ENCODE peak calls at places on chromosomes 12 and 14, in six cellular contexts. One of them, this sample, is unnamed.
A peak's percentile ranks its signal among the peaks of the same experiment; 100 is the strongest.

GRCh38 chr14:68458840-68459469 is 333.9 kb downstream of the ZFP36L1 start:
- DNase-seq in H9: peak; percentile 48
- DNase-seq in fibroblast of lung: peak; percentile 79
- DNase-seq in PC-9: peak; percentile 97
- DNase-seq in endothelial cell of umbilical vein: peak; percentile 98
- DNase-seq in AG04450: no peak
- DNase-seq in this sample: peak; percentile 78

GRCh38 chr14:61616524-61617185 is 78.7 kb upstream of the HIF1A start:
- DNase-seq in H9: no peak
- DNase-seq in fibroblast of lung: peak; percentile 55
- DNase-seq in PC-9: peak; percentile 83
- DNase-seq in endothelial cell of umbilical vein: no peak
- DNase-seq in AG04450: peak; percentile 59
- DNase-seq in this sample: no peak

GRCh38 chr12:78470354-78471195 is 394.0 kb upstream of the SYT1 start:
- DNase-seq in H9: peak; percentile 49
- DNase-seq in fibroblast of lung: peak; percentile 69
- DNase-seq in PC-9: no peak
- DNase-seq in endothelial cell of umbilical vein: peak; percentile 57
- DNase-seq in AG04450: no peak
- DNase-seq in this sample: peak; percentile 15

GRCh38 chr14:66842911-66843572 is 335.1 kb downstream of the GPHN start:
- DNase-seq in H9: no peak
- DNase-seq in fibroblast of lung: no peak
- DNase-seq in PC-9: no peak
- DNase-seq in endothelial cell of umbilical vein: no peak
- DNase-seq in AG04450: no peak
- DNase-seq in this sample: no peak

GRCh38 chr12:129984097-129984496 is 80.3 kb upstream of the TMEM132D start:
- DNase-seq in H9: peak; percentile 54
- DNase-seq in fibroblast of lung: no peak
- DNase-seq in PC-9: no peak
- DNase-seq in endothelial cell of umbilical vein: no peak
- DNase-seq in AG04450: no peak
- DNase-seq in this sample: no peak

GRCh38 chr12:65825573-65826512 is 1.6 kb downstream of the HMGA2 start:
- DNase-seq in H9: peak; percentile 58
- DNase-seq in fibroblast of lung: peak; percentile 57
- DNase-seq in PC-9: no peak
- DNase-seq in endothelial cell of umbilical vein: peak; percentile 67
- DNase-seq in AG04450: no peak
- DNase-seq in this sample: no peak

GRCh38 chr12:91355150-91356006 is 172.8 kb upstream of the DCN start:
- DNase-seq in H9: peak; percentile 69
- DNase-seq in fibroblast of lung: peak; percentile 85
- DNase-seq in PC-9: peak; percentile 44
- DNase-seq in endothelial cell of umbilical vein: peak; percentile 75
- DNase-seq in AG04450: peak; percentile 63
- DNase-seq in this sample: peak; percentile 67

GRCh38 chr12:52949413-52950331 is 754 bp downstream of the KRT18 start:
- DNase-seq in H9: peak; percentile 85
- DNase-seq in fibroblast of lung: peak; percentile 84
- DNase-seq in PC-9: peak; percentile 78
- DNase-seq in endothelial cell of umbilical vein: peak; percentile 96
- DNase-seq in AG04450: peak; percentile 73
- DNase-seq in this sample: peak; percentile 95

GRCh38 chr14:24079521-24080141 is 8.3 kb downstream of the CPNE6 start:
- DNase-seq in H9: peak; percentile 95
- DNase-seq in fibroblast of lung: no peak
- DNase-seq in PC-9: no peak
- DNase-seq in endothelial cell of umbilical vein: no peak
- DNase-seq in AG04450: no peak
- DNase-seq in this sample: no peak

GRCh38 chr14:71590131-71590530 is 342.1 kb upstream of the RGS6 start:
- DNase-seq in H9: no peak
- DNase-seq in fibroblast of lung: no peak
- DNase-seq in PC-9: no peak
- DNase-seq in endothelial cell of umbilical vein: no peak
- DNase-seq in AG04450: no peak
- DNase-seq in this sample: no peak

GRCh38 chr12:31021809-31022492 is 51.7 kb upstream of the DDX11 start:
- DNase-seq in H9: no peak
- DNase-seq in fibroblast of lung: peak; percentile 18
- DNase-seq in PC-9: no peak
- DNase-seq in endothelial cell of umbilical vein: peak; percentile 52
- DNase-seq in AG04450: no peak
- DNase-seq in this sample: no peak

GRCh38 chr14:22489247-22489551 is 99.8 kb downstream of the DAD1 start:
- DNase-seq in H9: no peak
- DNase-seq in fibroblast of lung: no peak
- DNase-seq in PC-9: no peak
- DNase-seq in endothelial cell of umbilical vein: no peak
- DNase-seq in AG04450: no peak
- DNase-seq in this sample: no peak

GRCh38 chr12:49552425-49552824 is 13.6 kb downstream of the KCNH3 start:
- DNase-seq in H9: no peak
- DNase-seq in fibroblast of lung: no peak
- DNase-seq in PC-9: no peak
- DNase-seq in endothelial cell of umbilical vein: no peak
- DNase-seq in AG04450: no peak
- DNase-seq in this sample: no peak

GRCh38 chr12:31386364-31386777 is 60.4 kb upstream of the SINHCAF start:
- DNase-seq in H9: peak; percentile 91
- DNase-seq in fibroblast of lung: no peak
- DNase-seq in PC-9: no peak
- DNase-seq in endothelial cell of umbilical vein: no peak
- DNase-seq in AG04450: no peak
- DNase-seq in this sample: no peak

GRCh38 chr12:12238605-12239004 is 28.2 kb downstream of the LRP6 start:
- DNase-seq in H9: no peak
- DNase-seq in fibroblast of lung: no peak
- DNase-seq in PC-9: no peak
- DNase-seq in endothelial cell of umbilical vein: no peak
- DNase-seq in AG04450: no peak
- DNase-seq in this sample: no peak
- TF ChIP-seq CTCF in H9: no peak
- TF ChIP-seq CTCF in fibroblast of lung: no peak
- TF ChIP-seq CTCF in PC-9: no peak
- TF ChIP-seq CTCF in endothelial cell of umbilical vein: no peak
- TF ChIP-seq CTCF in AG04450: no peak
- TF ChIP-seq CTCF in this sample: no peak

GRCh38 chr14:91405724-91406435 is 11.7 kb downstream of the CCDC88C start:
- DNase-seq in H9: no peak
- DNase-seq in fibroblast of lung: no peak
- DNase-seq in PC-9: no peak
- DNase-seq in endothelial cell of umbilical vein: peak; percentile 33
- DNase-seq in AG04450: no peak
- DNase-seq in this sample: no peak

GRCh38 chr14:91406982-91407381 is 10.6 kb downstream of the CCDC88C start:
- DNase-seq in H9: no peak
- DNase-seq in fibroblast of lung: no peak
- DNase-seq in PC-9: no peak
- DNase-seq in endothelial cell of umbilical vein: no peak
- DNase-seq in AG04450: no peak
- DNase-seq in this sample: no peak

GRCh38 chr14:91403069-91403600 is 14.5 kb downstream of the CCDC88C start:
- DNase-seq in H9: peak; percentile 23
- DNase-seq in fibroblast of lung: no peak
- DNase-seq in PC-9: no peak
- DNase-seq in endothelial cell of umbilical vein: no peak
- DNase-seq in AG04450: no peak
- DNase-seq in this sample: no peak

GRCh38 chr14:91405241-91405721 is 12.3 kb downstream of the CCDC88C start:
- DNase-seq in H9: no peak
- DNase-seq in fibroblast of lung: no peak
- DNase-seq in PC-9: no peak
- DNase-seq in endothelial cell of umbilical vein: no peak
- DNase-seq in AG04450: no peak
- DNase-seq in this sample: no peak

DNA sequence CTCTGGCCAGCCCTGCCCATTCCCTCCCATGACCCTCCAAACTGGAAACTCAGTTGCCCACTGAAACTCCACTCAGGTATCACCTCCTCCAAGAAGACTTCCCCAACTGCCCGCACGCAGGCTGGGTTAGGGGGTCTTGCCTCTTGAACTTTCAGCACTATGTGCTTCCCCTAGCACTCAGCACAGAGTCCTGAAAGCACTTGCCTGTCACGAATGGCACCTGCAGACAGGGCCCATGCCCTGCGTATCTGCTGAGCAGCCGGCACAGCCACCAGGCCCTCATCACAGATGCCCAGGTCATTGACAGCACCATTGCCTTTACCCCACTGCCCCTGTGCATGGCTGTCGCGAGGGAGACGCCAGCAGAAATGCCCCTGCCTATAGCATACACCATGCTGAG is 11.2 kb downstream of the CCDC88C start:
- DNase-seq in H9: no peak
- DNase-seq in fibroblast of lung: no peak
- DNase-seq in PC-9: no peak
- DNase-seq in endothelial cell of umbilical vein: no peak
- DNase-seq in AG04450: no peak
- DNase-seq in this sample: no peak
- H3K27ac ChIP-seq in H9: no peak overlapping the region
- H3K27ac ChIP-seq in fibroblast of lung: no peak overlapping the region
- H3K27ac ChIP-seq in PC-9: no peak overlapping the region
- H3K27ac ChIP-seq in endothelial cell of umbilical vein: no peak overlapping the region
- H3K27ac ChIP-seq in AG04450: no peak overlapping the region
- H3K27ac ChIP-seq in this sample: peak overlapping the region; percentile 26

GRCh38 chr14:94355191-94355794 is 32.2 kb upstream of the SERPINA6 start:
- DNase-seq in H9: peak; percentile 71
- DNase-seq in fibroblast of lung: peak; percentile 62
- DNase-seq in PC-9: no peak
- DNase-seq in endothelial cell of umbilical vein: no peak
- DNase-seq in AG04450: peak; percentile 26
- DNase-seq in this sample: no peak
- TF ChIP-seq CTCF in H9: peak; percentile 69
- TF ChIP-seq CTCF in fibroblast of lung: peak; percentile 56
- TF ChIP-seq CTCF in PC-9: no peak
- TF ChIP-seq CTCF in endothelial cell of umbilical vein: no peak
- TF ChIP-seq CTCF in AG04450: peak; percentile 70
- TF ChIP-seq CTCF in this sample: no peak

DNA sequence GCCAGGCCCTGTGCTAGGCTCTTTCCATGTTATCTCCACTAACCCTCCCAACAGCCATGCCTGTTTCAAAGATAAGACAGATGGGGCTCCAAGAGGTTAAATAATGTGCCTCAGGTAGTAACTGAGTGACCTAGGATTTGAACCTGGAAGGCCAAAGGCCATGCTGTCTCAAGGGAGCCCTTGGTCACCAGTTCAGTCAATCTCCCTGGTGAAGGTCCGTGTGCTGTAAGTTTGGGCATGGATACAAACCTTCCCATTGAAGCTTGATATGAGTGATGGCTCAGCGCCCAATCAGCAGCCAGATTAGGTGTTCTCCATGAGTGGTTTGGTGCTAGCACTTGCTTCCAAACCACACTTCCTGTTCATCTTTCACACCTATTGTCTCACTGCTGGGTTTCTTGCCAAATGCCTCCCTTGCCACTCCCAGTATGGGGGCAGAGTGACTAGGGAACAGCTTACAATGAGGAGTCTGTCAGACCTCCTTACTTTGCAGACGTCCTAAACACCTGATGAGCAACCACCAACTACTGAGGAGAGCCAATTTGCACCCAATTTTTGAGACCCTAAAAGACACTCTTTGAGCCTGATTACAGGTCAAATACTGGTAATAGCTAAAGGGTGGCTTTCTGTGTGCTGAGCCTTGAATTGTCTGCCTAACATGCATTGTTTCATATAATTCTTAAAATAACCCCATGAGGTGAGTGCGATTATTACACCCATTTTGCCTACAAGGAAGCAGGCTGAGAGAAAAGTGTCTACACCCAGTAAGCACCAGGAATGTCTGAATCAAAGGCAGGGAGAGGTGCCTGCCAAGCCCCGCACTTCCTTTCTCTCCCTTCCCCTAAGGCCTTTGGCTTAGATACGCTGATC is 48.5 kb upstream of the FOS start:
- DNase-seq in H9: no peak
- DNase-seq in fibroblast of lung: no peak
- DNase-seq in PC-9: peak; percentile 97
- DNase-seq in endothelial cell of umbilical vein: peak; percentile 50
- DNase-seq in AG04450: no peak
- DNase-seq in this sample: peak; percentile 66
- H3K27ac ChIP-seq in H9: no peak overlapping the region
- H3K27ac ChIP-seq in fibroblast of lung: no peak overlapping the region
- H3K27ac ChIP-seq in PC-9: peak overlapping the region; percentile 89
- H3K27ac ChIP-seq in endothelial cell of umbilical vein: no peak overlapping the region
- H3K27ac ChIP-seq in AG04450: no peak overlapping the region
- H3K27ac ChIP-seq in this sample: peak overlapping the region; percentile 90

GRCh38 chr12:28817524-28817923 is 331.6 kb upstream of the FAR2 start:
- DNase-seq in H9: no peak
- DNase-seq in fibroblast of lung: no peak
- DNase-seq in PC-9: no peak
- DNase-seq in endothelial cell of umbilical vein: no peak
- DNase-seq in AG04450: no peak
- DNase-seq in this sample: no peak
- TF ChIP-seq CTCF in H9: peak; percentile 39
- TF ChIP-seq CTCF in fibroblast of lung: no peak
- TF ChIP-seq CTCF in PC-9: no peak
- TF ChIP-seq CTCF in endothelial cell of umbilical vein: no peak
- TF ChIP-seq CTCF in AG04450: no peak
- TF ChIP-seq CTCF in this sample: no peak

GRCh38 chr12:75947171-75947723 is 84.3 kb downstream of the PHLDA1 start:
- DNase-seq in H9: no peak
- DNase-seq in fibroblast of lung: no peak
- DNase-seq in PC-9: no peak
- DNase-seq in endothelial cell of umbilical vein: no peak
- DNase-seq in AG04450: no peak
- DNase-seq in this sample: no peak
- H3K27ac ChIP-seq in H9: no peak overlapping the region
- H3K27ac ChIP-seq in fibroblast of lung: no peak overlapping the region
- H3K27ac ChIP-seq in PC-9: peak overlapping the region; percentile 99
- H3K27ac ChIP-seq in endothelial cell of umbilical vein: no peak overlapping the region
- H3K27ac ChIP-seq in AG04450: no peak overlapping the region
- H3K27ac ChIP-seq in this sample: no peak overlapping the region

DNA sequence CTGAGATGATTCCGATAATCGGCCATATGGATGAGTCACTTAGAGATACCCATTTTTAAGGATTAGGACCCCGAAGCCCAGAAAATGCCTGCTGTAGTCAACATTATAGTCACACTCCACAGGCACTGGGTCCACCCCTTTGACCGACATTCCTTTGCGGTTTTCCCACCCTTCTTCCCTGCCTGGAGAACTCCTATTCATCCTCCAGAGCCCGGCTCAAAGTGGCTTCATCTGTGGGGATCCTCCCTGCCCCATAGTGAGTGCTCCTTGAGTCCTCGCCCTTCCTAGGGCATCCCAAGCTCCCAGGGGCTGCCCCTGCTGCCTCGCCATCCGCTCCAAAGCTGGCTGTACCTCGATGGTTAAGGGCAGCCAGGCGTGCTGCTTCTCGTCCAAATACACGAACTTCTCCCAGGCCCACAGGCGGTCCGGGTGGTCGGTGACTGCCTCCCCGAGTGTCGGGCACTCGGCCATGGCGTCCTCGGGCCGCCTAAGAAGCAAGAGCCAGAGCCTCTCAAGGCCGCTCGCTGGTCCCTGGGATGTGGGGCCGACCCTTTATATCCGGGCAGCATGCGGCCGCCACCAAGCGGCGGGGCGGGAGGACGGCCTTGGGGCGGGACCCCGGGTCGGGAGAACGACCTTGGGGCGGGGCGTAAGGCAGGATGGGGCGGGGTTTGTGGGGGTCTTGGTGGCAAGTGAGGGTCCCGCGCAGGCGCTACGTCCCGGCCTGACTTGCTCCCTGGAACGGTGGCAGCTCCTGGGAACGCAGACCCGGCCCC is at the start of gene TCL1A:
- DNase-seq in H9: peak; percentile 88
- DNase-seq in fibroblast of lung: no peak
- DNase-seq in PC-9: no peak
- DNase-seq in endothelial cell of umbilical vein: no peak
- DNase-seq in AG04450: no peak
- DNase-seq in this sample: no peak
- TF ChIP-seq CTCF in H9: no peak
- TF ChIP-seq CTCF in fibroblast of lung: no peak
- TF ChIP-seq CTCF in PC-9: no peak
- TF ChIP-seq CTCF in endothelial cell of umbilical vein: no peak
- TF ChIP-seq CTCF in AG04450: no peak
- TF ChIP-seq CTCF in this sample: no peak

This sample was measured in RWPE1.